ENCODE peak calls at places on chromosomes 1 and 21, in nine cellular contexts. One of them, this sample, is unnamed.

GRCh38 chr1:36128126-36128904 is 3.3 kb upstream of the COL8A2 start:
- DNase-seq in Calu3: no peak
- DNase-seq in pulmonary artery endothelial cell: no peak
- DNase-seq in uterus: no peak
- DNase-seq in A172: peak
- DNase-seq in T-helper 1 cell: no peak
- DNase-seq in activated T-cell treated with anti-CD3 and anti-CD28 coated beads, Interleukin-2, amount 50 U/mL, for 72 hours: no peak
- DNase-seq in astrocyte of the cerebellum: peak
- DNase-seq in immature natural killer cell: no peak
- DNase-seq in this sample: no peak

GRCh38 chr1:171090604-171091003 is at the start of gene FMO3:
- DNase-seq in uterus: no peak
- DNase-seq in Calu3: no peak
- DNase-seq in pulmonary artery endothelial cell: no peak
- DNase-seq in activated T-cell treated with anti-CD3 and anti-CD28 coated beads, Interleukin-2, amount 50 U/mL, for 72 hours: no peak
- DNase-seq in A172: peak
- DNase-seq in immature natural killer cell: no peak
- DNase-seq in astrocyte of the cerebellum: no peak
- DNase-seq in T-helper 1 cell: no peak
- DNase-seq in this sample: no peak

GRCh38 chr21:41932191-41932575 is 21.6 kb downstream of the C2CD2 start:
- DNase-seq in Calu3: no peak
- DNase-seq in astrocyte of the cerebellum: peak
- DNase-seq in pulmonary artery endothelial cell: peak
- DNase-seq in activated T-cell treated with anti-CD3 and anti-CD28 coated beads, Interleukin-2, amount 50 U/mL, for 72 hours: no peak
- DNase-seq in immature natural killer cell: no peak
- DNase-seq in T-helper 1 cell: no peak
- DNase-seq in A172: peak
- DNase-seq in uterus: no peak
- DNase-seq in this sample: no peak

GRCh38 chr21:44337941-44338895 is 972 bp downstream of the CFAP410 start:
- DNase-seq in A172: peak
- DNase-seq in pulmonary artery endothelial cell: peak
- DNase-seq in astrocyte of the cerebellum: peak
- DNase-seq in immature natural killer cell: peak
- DNase-seq in T-helper 1 cell: peak
- DNase-seq in activated T-cell treated with anti-CD3 and anti-CD28 coated beads, Interleukin-2, amount 50 U/mL, for 72 hours: no peak
- DNase-seq in Calu3: peak
- DNase-seq in uterus: peak
- DNase-seq in this sample: peak

GRCh38 chr1:206469933-206470691 is at the start of gene IKBKE:
- DNase-seq in astrocyte of the cerebellum: no peak
- DNase-seq in activated T-cell treated with anti-CD3 and anti-CD28 coated beads, Interleukin-2, amount 50 U/mL, for 72 hours: peak
- DNase-seq in pulmonary artery endothelial cell: no peak
- DNase-seq in Calu3: peak
- DNase-seq in T-helper 1 cell: peak
- DNase-seq in immature natural killer cell: peak
- DNase-seq in A172: peak
- DNase-seq in uterus: no peak
- DNase-seq in this sample: peak

GRCh38 chr1:19559641-19560040 is 74.3 kb upstream of the CAPZB start:
- DNase-seq in astrocyte of the cerebellum: peak
- DNase-seq in activated T-cell treated with anti-CD3 and anti-CD28 coated beads, Interleukin-2, amount 50 U/mL, for 72 hours: no peak
- DNase-seq in T-helper 1 cell: no peak
- DNase-seq in immature natural killer cell: no peak
- DNase-seq in A172: peak
- DNase-seq in uterus: no peak
- DNase-seq in pulmonary artery endothelial cell: no peak
- DNase-seq in Calu3: no peak
- DNase-seq in this sample: no peak

GRCh38 chr1:56788588-56788987 is 30.6 kb downstream of the FYB2 start:
- DNase-seq in immature natural killer cell: no peak
- DNase-seq in Calu3: peak
- DNase-seq in pulmonary artery endothelial cell: no peak
- DNase-seq in uterus: no peak
- DNase-seq in T-helper 1 cell: no peak
- DNase-seq in activated T-cell treated with anti-CD3 and anti-CD28 coated beads, Interleukin-2, amount 50 U/mL, for 72 hours: no peak
- DNase-seq in A172: no peak
- DNase-seq in astrocyte of the cerebellum: no peak
- DNase-seq in this sample: no peak

GRCh38 chr21:38267136-38267535 is 10.3 kb downstream of the KCNJ15 start:
- DNase-seq in immature natural killer cell: no peak
- DNase-seq in activated T-cell treated with anti-CD3 and anti-CD28 coated beads, Interleukin-2, amount 50 U/mL, for 72 hours: no peak
- DNase-seq in Calu3: no peak
- DNase-seq in uterus: no peak
- DNase-seq in pulmonary artery endothelial cell: no peak
- DNase-seq in A172: peak
- DNase-seq in T-helper 1 cell: no peak
- DNase-seq in astrocyte of the cerebellum: no peak
- DNase-seq in this sample: no peak

GRCh38 chr1:161382214-161383019 is 14.7 kb upstream of the CFAP126 start:
- DNase-seq in pulmonary artery endothelial cell: peak
- DNase-seq in activated T-cell treated with anti-CD3 and anti-CD28 coated beads, Interleukin-2, amount 50 U/mL, for 72 hours: no peak
- DNase-seq in A172: peak
- DNase-seq in uterus: peak
- DNase-seq in immature natural killer cell: peak
- DNase-seq in T-helper 1 cell: no peak
- DNase-seq in Calu3: no peak
- DNase-seq in astrocyte of the cerebellum: peak
- DNase-seq in this sample: no peak

GRCh38 chr1:22814176-22815042 is 103.8 kb downstream of the EPHB2 start:
- DNase-seq in pulmonary artery endothelial cell: no peak
- DNase-seq in A172: no peak
- DNase-seq in immature natural killer cell: no peak
- DNase-seq in Calu3: no peak
- DNase-seq in astrocyte of the cerebellum: no peak
- DNase-seq in activated T-cell treated with anti-CD3 and anti-CD28 coated beads, Interleukin-2, amount 50 U/mL, for 72 hours: no peak
- DNase-seq in uterus: peak
- DNase-seq in T-helper 1 cell: no peak
- DNase-seq in this sample: peak

GRCh38 chr1:47840338-47840737 is 156.8 kb downstream of the TRABD2B start:
- DNase-seq in Calu3: no peak
- DNase-seq in activated T-cell treated with anti-CD3 and anti-CD28 coated beads, Interleukin-2, amount 50 U/mL, for 72 hours: no peak
- DNase-seq in astrocyte of the cerebellum: no peak
- DNase-seq in A172: no peak
- DNase-seq in T-helper 1 cell: no peak
- DNase-seq in uterus: no peak
- DNase-seq in pulmonary artery endothelial cell: no peak
- DNase-seq in immature natural killer cell: no peak
- DNase-seq in this sample: peak

GRCh38 chr1:29833596-29833995 is 597.3 kb downstream of the PTPRU start:
- DNase-seq in uterus: no peak
- DNase-seq in astrocyte of the cerebellum: no peak
- DNase-seq in Calu3: no peak
- DNase-seq in immature natural killer cell: no peak
- DNase-seq in pulmonary artery endothelial cell: no peak
- DNase-seq in T-helper 1 cell: no peak
- DNase-seq in activated T-cell treated with anti-CD3 and anti-CD28 coated beads, Interleukin-2, amount 50 U/mL, for 72 hours: no peak
- DNase-seq in A172: no peak
- DNase-seq in this sample: peak

GRCh38 chr21:28719731-28720130 is 272.9 kb downstream of the LTN1 start:
- DNase-seq in astrocyte of the cerebellum: no peak
- DNase-seq in A172: no peak
- DNase-seq in immature natural killer cell: no peak
- DNase-seq in uterus: no peak
- DNase-seq in activated T-cell treated with anti-CD3 and anti-CD28 coated beads, Interleukin-2, amount 50 U/mL, for 72 hours: no peak
- DNase-seq in T-helper 1 cell: no peak
- DNase-seq in Calu3: no peak
- DNase-seq in pulmonary artery endothelial cell: no peak
- DNase-seq in this sample: no peak

GRCh38 chr1:227886993-227887696 is 60.6 kb downstream of the WNT9A start:
- DNase-seq in astrocyte of the cerebellum: no peak
- DNase-seq in uterus: peak
- DNase-seq in immature natural killer cell: no peak
- DNase-seq in activated T-cell treated with anti-CD3 and anti-CD28 coated beads, Interleukin-2, amount 50 U/mL, for 72 hours: peak
- DNase-seq in pulmonary artery endothelial cell: no peak
- DNase-seq in T-helper 1 cell: peak
- DNase-seq in A172: no peak
- DNase-seq in Calu3: no peak
- DNase-seq in this sample: peak

GRCh38 chr1:206575894-206576737 is 36.1 kb downstream of the EIF2D start:
- DNase-seq in astrocyte of the cerebellum: no peak
- DNase-seq in Calu3: no peak
- DNase-seq in T-helper 1 cell: no peak
- DNase-seq in uterus: no peak
- DNase-seq in activated T-cell treated with anti-CD3 and anti-CD28 coated beads, Interleukin-2, amount 50 U/mL, for 72 hours: no peak
- DNase-seq in pulmonary artery endothelial cell: peak
- DNase-seq in immature natural killer cell: no peak
- DNase-seq in A172: no peak
- DNase-seq in this sample: no peak

GRCh38 chr1:181704556-181704955 is 221.2 kb downstream of the CACNA1E start:
- DNase-seq in immature natural killer cell: no peak
- DNase-seq in A172: no peak
- DNase-seq in activated T-cell treated with anti-CD3 and anti-CD28 coated beads, Interleukin-2, amount 50 U/mL, for 72 hours: no peak
- DNase-seq in astrocyte of the cerebellum: peak
- DNase-seq in pulmonary artery endothelial cell: no peak
- DNase-seq in uterus: no peak
- DNase-seq in Calu3: no peak
- DNase-seq in T-helper 1 cell: no peak
- DNase-seq in this sample: no peak

GRCh38 chr1:31705080-31705866 is 1.5 kb upstream of the COL16A1 start:
- DNase-seq in A172: no peak
- DNase-seq in uterus: peak
- DNase-seq in immature natural killer cell: peak
- DNase-seq in T-helper 1 cell: peak
- DNase-seq in pulmonary artery endothelial cell: no peak
- DNase-seq in activated T-cell treated with anti-CD3 and anti-CD28 coated beads, Interleukin-2, amount 50 U/mL, for 72 hours: peak
- DNase-seq in Calu3: peak
- DNase-seq in astrocyte of the cerebellum: no peak
- DNase-seq in this sample: peak

GRCh38 chr1:220785166-220786056 is 1.3 kb upstream of the MTARC1 start:
- DNase-seq in immature natural killer cell: no peak
- DNase-seq in uterus: no peak
- DNase-seq in activated T-cell treated with anti-CD3 and anti-CD28 coated beads, Interleukin-2, amount 50 U/mL, for 72 hours: no peak
- DNase-seq in T-helper 1 cell: no peak
- DNase-seq in pulmonary artery endothelial cell: no peak
- DNase-seq in astrocyte of the cerebellum: no peak
- DNase-seq in A172: no peak
- DNase-seq in Calu3: no peak
- DNase-seq in this sample: no peak

GRCh38 chr1:41447995-41448770 is 36.3 kb downstream of the EDN2 start:
- DNase-seq in A172: no peak
- DNase-seq in pulmonary artery endothelial cell: no peak
- DNase-seq in T-helper 1 cell: no peak
- DNase-seq in Calu3: no peak
- DNase-seq in astrocyte of the cerebellum: no peak
- DNase-seq in immature natural killer cell: no peak
- DNase-seq in uterus: no peak
- DNase-seq in activated T-cell treated with anti-CD3 and anti-CD28 coated beads, Interleukin-2, amount 50 U/mL, for 72 hours: no peak
- DNase-seq in this sample: no peak

GRCh38 chr1:48035371-48036141 is 38.4 kb upstream of the TRABD2B start:
- DNase-seq in activated T-cell treated with anti-CD3 and anti-CD28 coated beads, Interleukin-2, amount 50 U/mL, for 72 hours: no peak
- DNase-seq in immature natural killer cell: no peak
- DNase-seq in A172: no peak
- DNase-seq in astrocyte of the cerebellum: no peak
- DNase-seq in T-helper 1 cell: no peak
- DNase-seq in pulmonary artery endothelial cell: no peak
- DNase-seq in uterus: no peak
- DNase-seq in Calu3: no peak
- DNase-seq in this sample: peak

GRCh38 chr1:76998582-76999189 is 131.4 kb downstream of the ST6GALNAC5 start:
- DNase-seq in pulmonary artery endothelial cell: no peak
- DNase-seq in immature natural killer cell: no peak
- DNase-seq in activated T-cell treated with anti-CD3 and anti-CD28 coated beads, Interleukin-2, amount 50 U/mL, for 72 hours: no peak
- DNase-seq in uterus: no peak
- DNase-seq in A172: peak
- DNase-seq in Calu3: no peak
- DNase-seq in astrocyte of the cerebellum: peak
- DNase-seq in T-helper 1 cell: no peak
- DNase-seq in this sample: no peak

GRCh38 chr1:206792939-206793607 is 20.8 kb upstream of the IL10 start:
- DNase-seq in immature natural killer cell: no peak
- DNase-seq in Calu3: no peak
- DNase-seq in A172: no peak
- DNase-seq in uterus: no peak
- DNase-seq in activated T-cell treated with anti-CD3 and anti-CD28 coated beads, Interleukin-2, amount 50 U/mL, for 72 hours: peak
- DNase-seq in T-helper 1 cell: no peak
- DNase-seq in astrocyte of the cerebellum: no peak
- DNase-seq in pulmonary artery endothelial cell: no peak
- DNase-seq in this sample: no peak

GRCh38 chr1:39720094-39720999 is 18.3 kb upstream of the PPIE start:
- DNase-seq in pulmonary artery endothelial cell: no peak
- DNase-seq in uterus: no peak
- DNase-seq in T-helper 1 cell: no peak
- DNase-seq in activated T-cell treated with anti-CD3 and anti-CD28 coated beads, Interleukin-2, amount 50 U/mL, for 72 hours: no peak
- DNase-seq in astrocyte of the cerebellum: peak
- DNase-seq in A172: peak
- DNase-seq in Calu3: no peak
- DNase-seq in immature natural killer cell: peak
- DNase-seq in this sample: no peak

GRCh38 chr21:24147674-24148073 is 1459.6 kb downstream of the MRPL39 start:
- DNase-seq in uterus: no peak
- DNase-seq in astrocyte of the cerebellum: no peak
- DNase-seq in immature natural killer cell: no peak
- DNase-seq in activated T-cell treated with anti-CD3 and anti-CD28 coated beads, Interleukin-2, amount 50 U/mL, for 72 hours: no peak
- DNase-seq in pulmonary artery endothelial cell: no peak
- DNase-seq in T-helper 1 cell: no peak
- DNase-seq in Calu3: no peak
- DNase-seq in A172: no peak
- DNase-seq in this sample: no peak

GRCh38 chr1:45512641-45513054 is 9.0 kb downstream of the PRDX1 start:
- DNase-seq in immature natural killer cell: peak
- DNase-seq in A172: peak
- DNase-seq in uterus: peak
- DNase-seq in astrocyte of the cerebellum: no peak
- DNase-seq in activated T-cell treated with anti-CD3 and anti-CD28 coated beads, Interleukin-2, amount 50 U/mL, for 72 hours: peak
- DNase-seq in T-helper 1 cell: peak
- DNase-seq in pulmonary artery endothelial cell: peak
- DNase-seq in Calu3: peak
- DNase-seq in this sample: peak

GRCh38 chr21:36696640-36697472 is 2.1 kb upstream of the SIM2 start:
- DNase-seq in Calu3: no peak
- DNase-seq in astrocyte of the cerebellum: no peak
- DNase-seq in T-helper 1 cell: no peak
- DNase-seq in pulmonary artery endothelial cell: no peak
- DNase-seq in immature natural killer cell: no peak
- DNase-seq in uterus: no peak
- DNase-seq in A172: no peak
- DNase-seq in activated T-cell treated with anti-CD3 and anti-CD28 coated beads, Interleukin-2, amount 50 U/mL, for 72 hours: no peak
- DNase-seq in this sample: peak

GRCh38 chr1:6899621-6900020 is 114.4 kb downstream of the CAMTA1 start:
- DNase-seq in Calu3: no peak
- DNase-seq in immature natural killer cell: no peak
- DNase-seq in activated T-cell treated with anti-CD3 and anti-CD28 coated beads, Interleukin-2, amount 50 U/mL, for 72 hours: no peak
- DNase-seq in astrocyte of the cerebellum: no peak
- DNase-seq in pulmonary artery endothelial cell: no peak
- DNase-seq in uterus: no peak
- DNase-seq in A172: no peak
- DNase-seq in T-helper 1 cell: no peak
- DNase-seq in this sample: no peak

This sample was measured in tibial artery.